ENCODE peak calls at places on chromosomes 11 and 22, in five cellular contexts. Q, J, L, G and M are unnamed samples.
A peak's percentile ranks its signal among the peaks of the same experiment; 100 is the strongest.

GRCh38 chr11:9208726-9209501 is 56.2 kb downstream of the DENND5A start:
- DNase-seq in Q (no peak), J (no peak), L (no peak), G (no peak), M (no peak)

GRCh38 chr22:38927033-38927789 is 30.2 kb upstream of the APOBEC3A start:
- DNase-seq in Q (peak; percentile 88), J (peak; percentile 80), L (peak; percentile 88), G (peak; percentile 60), M (no peak)

GRCh38 chr11:76241243-76242000 is 35.1 kb upstream of the WNT11 start:
- DNase-seq in Q (peak; percentile 37), J (no peak), L (no peak), G (no peak), M (no peak)

GRCh38 chr11:124915541-124916369 is 3.3 kb upstream of the HEPN1 start:
- DNase-seq in Q (no peak), J (no peak), L (no peak), G (peak; percentile 25), M (no peak)

GRCh38 chr11:24511518-24511917 is 14.7 kb downstream of the LUZP2 start:
- DNase-seq in Q (no peak), J (no peak), L (no peak), G (no peak), M (no peak)

GRCh38 chr11:40280161-40281054 is 1179.0 kb downstream of the LRRC4C start:
- DNase-seq in Q (no peak), J (peak; percentile 30), L (no peak), G (no peak), M (no peak)

GRCh38 chr11:48012051-48012391 is 31.7 kb downstream of the PTPRJ start:
- DNase-seq in Q (no peak), J (no peak), L (no peak), G (no peak), M (no peak)

GRCh38 chr11:69234171-69234570 is 59.8 kb upstream of the MYEOV start:
- DNase-seq in Q (no peak), J (no peak), L (no peak), G (no peak), M (no peak)

GRCh38 chr11:117456027-117456720 is 128.5 kb downstream of the CEP164 start:
- DNase-seq in Q (no peak), J (no peak), L (no peak), G (no peak), M (no peak)

GRCh38 chr11:114448749-114449484 is 9.7 kb downstream of the REXO2 start:
- DNase-seq in Q (no peak), J (no peak), L (no peak), G (no peak), M (no peak)

GRCh38 chr22:24128631-24129601 is 52.4 kb upstream of the SUSD2 start:
- DNase-seq in Q (peak; percentile 52), J (no peak), L (no peak), G (no peak), M (no peak)

GRCh38 chr11:14358729-14359439 is at the start of gene RRAS2:
- DNase-seq in Q (peak; percentile 84), J (peak; percentile 74), L (peak; percentile 80), G (peak; percentile 83), M (peak; percentile 96)

GRCh38 chr11:445765-446588 is 4.1 kb upstream of the PTDSS2 start:
- DNase-seq in Q (peak; percentile 49), J (no peak), L (peak; percentile 41), G (no peak), M (no peak)

GRCh38 chr22:35212020-35212419 is 45.3 kb upstream of the HMGXB4 start:
- DNase-seq in Q (no peak), J (no peak), L (peak; percentile 27), G (peak; percentile 70), M (no peak)

GRCh38 chr22:27836181-27836580 is 34.6 kb upstream of the MN1 start:
- DNase-seq in Q (no peak), J (no peak), L (no peak), G (no peak), M (no peak)

GRCh38 chr11:62444835-62445234 is 26.0 kb downstream of the SCGB1A1 start:
- DNase-seq in Q (no peak), J (no peak), L (no peak), G (no peak), M (no peak)

GRCh38 chr11:11849127-11849746 is 7.5 kb downstream of the USP47 start:
- DNase-seq in Q (peak; percentile 53), J (peak; percentile 58), L (peak; percentile 65), G (peak; percentile 84), M (no peak)

GRCh38 chr11:108886608-108887007 is 221.7 kb downstream of the DDX10 start:
- DNase-seq in Q (no peak), J (no peak), L (no peak), G (no peak), M (no peak)

GRCh38 chr22:37484115-37485005 is 1.8 kb downstream of the MFNG start:
- DNase-seq in Q (peak; percentile 95), J (no peak), L (peak; percentile 58), G (no peak), M (peak; percentile 93)

GRCh38 chr11:47983464-47984397 is 3.4 kb downstream of the PTPRJ start:
- DNase-seq in Q (no peak), J (no peak), L (no peak), G (peak; percentile 59), M (no peak)

GRCh38 chr11:26726960-26727359 is 5.1 kb upstream of the SLC5A12 start:
- DNase-seq in Q (no peak), J (no peak), L (no peak), G (no peak), M (no peak)

GRCh38 chr11:17514476-17514875 is 29.7 kb downstream of the USH1C start:
- DNase-seq in Q (no peak), J (no peak), L (no peak), G (no peak), M (no peak)
- H3K4me3 ChIP-seq in Q (no peak overlapping the region), J (no peak overlapping the region), L (no peak overlapping the region), G (no peak overlapping the region), M (no peak overlapping the region)

GRCh38 chr11:35145249-35145648 is 6.3 kb downstream of the CD44 start:
- DNase-seq in Q (no peak), J (no peak), L (peak; percentile 48), G (no peak), M (no peak)
- TF ChIP-seq CTCF in Q (no peak), J (no peak), L (no peak), G (no peak), M (no peak)

DNA sequence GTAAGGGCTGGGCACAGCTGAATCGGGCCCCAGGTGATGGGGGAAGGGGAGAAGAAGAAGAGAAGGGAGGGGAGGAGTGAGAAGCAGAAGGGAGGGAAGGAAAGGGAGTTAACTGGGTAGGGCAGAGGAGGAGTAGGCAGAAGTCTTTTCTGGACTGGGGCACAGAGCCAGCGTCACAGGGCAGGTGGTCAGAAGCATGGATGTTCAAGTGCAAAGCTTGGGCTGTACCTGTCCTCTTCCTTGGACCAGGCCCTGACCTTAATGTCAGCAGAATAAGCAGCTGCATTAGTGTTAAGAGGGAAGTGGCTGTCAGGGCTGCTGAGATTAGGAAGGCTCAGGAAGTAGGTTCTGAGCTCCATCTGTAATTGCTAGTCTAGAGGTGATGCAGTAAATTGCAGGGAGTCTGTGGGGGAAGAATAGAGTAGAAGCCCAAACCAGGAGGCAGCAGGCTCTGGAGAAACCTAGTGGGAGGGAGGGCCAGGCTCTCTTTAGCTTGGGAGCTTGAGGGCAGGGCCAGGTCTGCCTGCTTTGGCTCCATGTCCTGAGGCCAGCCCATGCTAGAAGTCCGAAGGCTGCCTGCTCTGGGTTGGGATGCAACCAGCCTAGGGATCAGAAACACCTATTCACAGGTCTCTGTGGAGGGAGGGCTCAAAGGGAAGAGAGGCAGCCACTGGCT is 1.6 kb upstream of the UCP3 start:
- DNase-seq in Q (no peak), J (no peak), L (no peak), G (no peak), M (no peak)
- H3K4me1 ChIP-seq in Q (peaks cover 15% of the 10 kb centered on the region), J (no peaks in the 10 kb centered on the region), L (peaks cover 3% of the 10 kb centered on the region), G (peaks cover 36% of the 10 kb centered on the region), M (peaks cover 16% of the 10 kb centered on the region)

DNA sequence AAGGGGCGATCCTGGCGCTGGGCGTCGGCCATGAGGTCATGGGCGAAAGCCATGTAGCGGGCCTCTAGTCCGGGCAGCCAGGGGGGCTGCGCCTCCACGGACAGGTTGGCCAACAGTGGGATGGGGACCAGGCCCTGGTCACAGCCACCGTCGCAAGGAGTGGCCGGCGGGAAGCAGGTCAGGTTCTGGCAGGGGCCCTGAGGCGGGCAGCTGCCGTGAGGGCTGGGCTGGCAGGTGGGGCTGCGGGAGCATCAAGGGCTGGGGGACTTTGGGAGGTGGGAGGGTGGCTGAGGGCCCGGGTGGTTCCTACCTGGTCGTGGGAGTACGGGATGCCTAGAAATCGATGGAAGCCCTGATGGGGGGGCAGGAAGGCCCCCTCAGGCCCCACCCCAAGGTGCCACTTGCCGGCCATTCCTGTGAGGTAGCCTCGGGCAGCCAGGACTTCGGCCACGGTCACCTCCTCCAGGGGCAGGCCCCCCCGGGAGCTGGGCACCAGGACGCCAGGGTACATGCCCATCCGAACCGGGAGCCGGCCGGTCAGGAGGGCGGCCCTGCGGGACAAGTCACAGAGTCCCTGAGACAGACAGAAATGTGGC is 998 bp downstream of the ARSA start:
- DNase-seq in Q (no peak), J (no peak), L (no peak), G (no peak), M (no peak)
- H3K4me3 ChIP-seq in Q (peak overlapping the region; percentile 78), J (peak overlapping the region; percentile 78), L (no peak overlapping the region), G (no peak overlapping the region), M (peak overlapping the region; percentile 78)

GRCh38 chr22:46131151-46131587 is 19.2 kb upstream of the PPARA start:
- DNase-seq in Q (no peak), J (no peak), L (no peak), G (no peak), M (no peak)
- TF ChIP-seq CTCF in Q (peak; percentile 19), J (peak; percentile 48), L (peak; percentile 5), G (peak; percentile 50), M (no peak)

DNA sequence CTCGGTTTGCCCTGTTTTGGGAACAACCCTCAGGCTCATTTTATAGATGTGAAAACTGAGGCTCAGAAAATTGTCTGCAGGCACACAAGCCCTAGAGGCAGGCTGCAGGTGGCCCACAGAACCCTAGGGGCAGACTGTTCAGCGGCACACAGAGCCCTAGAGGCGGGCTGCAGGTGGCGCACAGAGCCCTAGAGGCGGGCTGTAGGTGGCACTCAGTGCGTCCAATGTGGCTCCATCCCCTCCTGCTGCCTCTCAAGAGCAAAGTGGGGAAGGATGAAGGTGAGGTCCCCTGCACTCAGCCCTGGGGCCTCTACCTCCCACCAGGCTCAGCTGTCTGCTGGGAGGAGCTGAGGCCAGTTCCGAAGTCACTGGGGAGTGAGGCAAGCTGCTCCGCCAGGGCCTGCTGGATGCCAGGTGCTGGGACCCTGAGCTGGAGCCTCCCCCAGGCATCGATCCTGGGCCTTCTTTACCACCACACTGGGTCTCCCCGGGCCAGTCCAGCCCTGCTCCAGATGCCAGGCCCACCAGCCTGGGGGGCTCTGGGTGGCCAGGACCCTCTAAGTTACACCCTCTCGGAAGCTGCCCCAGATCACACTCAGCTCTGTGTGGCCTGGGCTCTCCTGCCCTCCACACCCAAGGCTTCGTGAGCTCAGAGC is 2.3 kb downstream of the ACY3 start:
- DNase-seq in Q (no peak), J (no peak), L (no peak), G (no peak), M (no peak)
- H3K4me1 ChIP-seq in Q (no peaks in the 10 kb centered on the region), J (no peaks in the 10 kb centered on the region), L (no peaks in the 10 kb centered on the region), G (no peaks in the 10 kb centered on the region), M (no peaks in the 10 kb centered on the region)

GRCh38 chr22:20243176-20243544 is 25.0 kb downstream of the RTN4R start:
- DNase-seq in Q (no peak), J (no peak), L (no peak), G (no peak), M (no peak)
- H3K4me3 ChIP-seq in Q (peak overlapping the region; percentile 35), J (no peak overlapping the region), L (no peak overlapping the region), G (no peak overlapping the region), M (peak overlapping the region; percentile 33)